ENCODE peak calls at places on chromosomes 2 and 18, in seven cellular contexts. S, N, C, R, D, O and L are unnamed samples. For H3K36me3, the result is how much of the 10 kb centered on the place peaks cover.

GRCh38 chr2:33023732-33024301 is 77.1 kb downstream of the LTBP1 start:
- DNase-seq in S (no peak), N (peak), C (no peak), R (no peak), D (no peak), O (no peak), L (no peak)

GRCh38 chr2:45643543-45644542 is 7.6 kb upstream of the PRKCE start:
- DNase-seq in S (no peak), N (no peak), C (peak), R (peak), D (peak), O (peak), L (no peak)

GRCh38 chr2:146481629-146482028 is 1363.2 kb upstream of the ACVR2A start:
- DNase-seq in S (no peak), N (peak), C (peak), R (peak), D (no peak), O (no peak), L (peak)

GRCh38 chr18:23133860-23134779 is 1.2 kb upstream of the CABLES1 start:
- DNase-seq in S (no peak), N (no peak), C (peak), R (no peak), D (no peak), O (peak), L (no peak)

GRCh38 chr2:201558232-201558631 is 85.1 kb downstream of the TMEM237 start:
- DNase-seq in S (no peak), N (no peak), C (no peak), R (no peak), D (no peak), O (peak), L (no peak)

GRCh38 chr2:30362468-30363081 is 84.5 kb upstream of the LCLAT1 start:
- DNase-seq in S (no peak), N (peak), C (peak), R (peak), D (no peak), O (peak), L (peak)

GRCh38 chr2:174026122-174026845 is 61.1 kb upstream of the SP3 start:
- DNase-seq in S (no peak), N (peak), C (no peak), R (peak), D (no peak), O (no peak), L (no peak)

GRCh38 chr2:239939736-239940483 is 85.2 kb downstream of the NDUFA10 start:
- DNase-seq in S (no peak), N (no peak), C (no peak), R (no peak), D (no peak), O (no peak), L (no peak)

GRCh38 chr2:196372276-196372809 is 201.0 kb upstream of the STK17B start:
- DNase-seq in S (no peak), N (no peak), C (no peak), R (no peak), D (no peak), O (no peak), L (no peak)

GRCh38 chr18:35049111-35050003 is 8.1 kb downstream of the MAPRE2 start:
- DNase-seq in S (no peak), N (no peak), C (no peak), R (no peak), D (no peak), O (no peak), L (no peak)

GRCh38 chr18:5237083-5237722 is 40.1 kb upstream of the AKAIN1 start:
- DNase-seq in S (no peak), N (peak), C (no peak), R (peak), D (peak), O (no peak), L (no peak)

GRCh38 chr2:148023861-148024260 is 3.0 kb downstream of the MBD5 start:
- DNase-seq in S (no peak), N (no peak), C (no peak), R (no peak), D (no peak), O (no peak), L (no peak)

GRCh38 chr2:176129013-176129796 is at the start of gene HOXD8:
- DNase-seq in S (no peak), N (peak), C (no peak), R (peak), D (no peak), O (peak), L (no peak)

GRCh38 chr18:77100751-77101355 is 31.7 kb downstream of the MBP start:
- DNase-seq in S (no peak), N (no peak), C (peak), R (no peak), D (no peak), O (no peak), L (no peak)

GRCh38 chr2:168456526-168457176 is 579 bp downstream of the CERS6 start:
- DNase-seq in S (no peak), N (peak), C (peak), R (no peak), D (peak), O (peak), L (no peak)

GRCh38 chr2:7044253-7045250 is 127.3 kb downstream of the RNF144A start:
- DNase-seq in S (no peak), N (peak), C (peak), R (peak), D (peak), O (peak), L (no peak)

GRCh38 chr2:240627736-240628506 is 2.6 kb downstream of the GPR35 start:
- DNase-seq in S (no peak), N (no peak), C (no peak), R (no peak), D (no peak), O (no peak), L (no peak)

GRCh38 chr2:225091336-225091735 is 49.1 kb upstream of the DOCK10 start:
- DNase-seq in S (peak), N (peak), C (peak), R (peak), D (no peak), O (no peak), L (peak)

GRCh38 chr2:108553181-108553919 is 19.1 kb downstream of the LIMS1 start:
- DNase-seq in S (no peak), N (no peak), C (no peak), R (peak), D (no peak), O (no peak), L (no peak)

GRCh38 chr18:44682181-44682870 is 1.6 kb downstream of the SETBP1 start:
- DNase-seq in S (no peak), N (no peak), C (peak), R (no peak), D (no peak), O (peak), L (no peak)

GRCh38 chr2:130332271-130333073 is 10.2 kb upstream of the IMP4 start:
- DNase-seq in S (no peak), N (peak), C (peak), R (peak), D (peak), O (peak), L (peak)

GRCh38 chr2:64581777-64582539 is 57.8 kb downstream of the AFTPH start:
- DNase-seq in S (no peak), N (no peak), C (no peak), R (no peak), D (no peak), O (no peak), L (no peak)

GRCh38 chr2:234681206-234681605 is 184.3 kb upstream of the ARL4C start:
- DNase-seq in S (no peak), N (peak), C (no peak), R (no peak), D (no peak), O (no peak), L (peak)

GRCh38 chr18:56748698-56749268 is 97.6 kb downstream of the WDR7 start:
- DNase-seq in S (peak), N (peak), C (peak), R (peak), D (no peak), O (peak), L (no peak)

GRCh38 chr2:86078801-86079545 is 26.7 kb downstream of the POLR1A start:
- DNase-seq in S (no peak), N (peak), C (peak), R (peak), D (peak), O (peak), L (no peak)

GRCh38 chr2:217166241-217166640 is 306.4 kb upstream of the TNP1 start:
- DNase-seq in S (no peak), N (peak), C (peak), R (peak), D (no peak), O (peak), L (peak)

GRCh38 chr2:41791523-41791922 is 256.3 kb upstream of the PKDCC start:
- DNase-seq in S (no peak), N (peak), C (peak), R (peak), D (no peak), O (peak), L (no peak)

GRCh38 chr2:106801256-106801655 is 84.7 kb downstream of the ST6GAL2 start:
- DNase-seq in S (no peak), N (no peak), C (no peak), R (no peak), D (no peak), O (no peak), L (no peak)

GRCh38 chr2:226098861-226099466 is 699.5 kb downstream of the NYAP2 start:
- DNase-seq in S (no peak), N (no peak), C (no peak), R (no peak), D (no peak), O (no peak), L (no peak)

GRCh38 chr2:63408530-63408929 is 179.7 kb downstream of the WDPCP start:
- DNase-seq in S (no peak), N (no peak), C (peak), R (no peak), D (no peak), O (no peak), L (no peak)

GRCh38 chr2:9027884-9028283 is 24.4 kb upstream of the MBOAT2 start:
- DNase-seq in S (no peak), N (no peak), C (no peak), R (no peak), D (no peak), O (no peak), L (no peak)

GRCh38 chr2:237234268-237234667 is 148.6 kb downstream of the COPS8 start:
- DNase-seq in S (no peak), N (no peak), C (no peak), R (no peak), D (no peak), O (no peak), L (no peak)

GRCh38 chr2:138622606-138623005 is 121.0 kb downstream of the SPOPL start:
- DNase-seq in S (no peak), N (no peak), C (no peak), R (no peak), D (no peak), O (no peak), L (no peak)

GRCh38 chr2:16221461-16222010 is 281.2 kb downstream of the MYCN start:
- DNase-seq in S (no peak), N (no peak), C (no peak), R (no peak), D (no peak), O (no peak), L (no peak)

GRCh38 chr2:17672583-17673317 is 80.9 kb downstream of the SMC6 start:
- DNase-seq in S (peak), N (peak), C (peak), R (peak), D (no peak), O (no peak), L (no peak)

DNA sequence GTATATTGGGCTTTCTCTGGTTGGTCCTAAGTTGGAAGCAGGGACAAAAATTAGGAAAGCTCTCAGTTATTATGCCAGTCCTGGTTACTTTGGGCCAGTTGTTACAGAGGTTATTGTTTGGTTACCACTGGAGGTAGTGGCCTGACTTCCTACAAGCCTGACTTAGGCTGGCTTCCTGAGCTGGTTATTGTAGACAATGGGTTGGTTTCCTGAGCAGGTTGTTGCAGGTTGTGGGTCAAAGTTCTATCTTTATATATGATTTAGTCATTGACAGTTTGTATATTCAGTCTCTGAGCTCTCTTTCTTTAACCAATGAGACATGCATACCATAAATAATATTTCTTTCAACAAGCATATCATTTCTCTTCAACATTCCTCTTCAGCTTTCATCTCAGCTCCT is 58.7 kb upstream of the RPE start:
- DNase-seq in S (no peak), N (no peak), C (no peak), R (no peak), D (no peak), O (no peak), L (no peak)
- H3K36me3 ChIP-seq in S (under half), N (under half), C (under half), R (under half), D (under half), O (under half), L (under half)

GRCh38 chr2:204268971-204269370 is 276.3 kb upstream of the PARD3B start:
- DNase-seq in S (no peak), N (no peak), C (no peak), R (no peak), D (no peak), O (no peak), L (no peak)

GRCh38 chr2:204265701-204266310 is 279.5 kb upstream of the PARD3B start:
- DNase-seq in S (no peak), N (no peak), C (no peak), R (no peak), D (no peak), O (no peak), L (no peak)

GRCh38 chr2:204272089-204272488 is 273.2 kb upstream of the PARD3B start:
- DNase-seq in S (no peak), N (no peak), C (no peak), R (no peak), D (no peak), O (no peak), L (no peak)

GRCh38 chr2:204264746-204265145 is 280.5 kb upstream of the PARD3B start:
- DNase-seq in S (no peak), N (no peak), C (no peak), R (no peak), D (no peak), O (no peak), L (no peak)

GRCh38 chr2:204268458-204268857 is 276.8 kb upstream of the PARD3B start:
- DNase-seq in S (no peak), N (no peak), C (no peak), R (no peak), D (no peak), O (no peak), L (no peak)
- TF ChIP-seq CTCF in S (no peak), N (no peak), C (no peak), R (no peak), D (no peak), O (no peak), L (no peak)

GRCh38 chr2:165933211-165933610 is 20.4 kb downstream of the TTC21B start:
- DNase-seq in S (no peak), N (no peak), C (no peak), R (no peak), D (no peak), O (no peak), L (no peak)

GRCh38 chr2:165924950-165925349 is 28.6 kb downstream of the TTC21B start:
- DNase-seq in S (no peak), N (no peak), C (no peak), R (no peak), D (no peak), O (no peak), L (no peak)

GRCh38 chr2:165927774-165928173 is 25.8 kb downstream of the TTC21B start:
- DNase-seq in S (no peak), N (no peak), C (no peak), R (no peak), D (no peak), O (no peak), L (no peak)

DNA sequence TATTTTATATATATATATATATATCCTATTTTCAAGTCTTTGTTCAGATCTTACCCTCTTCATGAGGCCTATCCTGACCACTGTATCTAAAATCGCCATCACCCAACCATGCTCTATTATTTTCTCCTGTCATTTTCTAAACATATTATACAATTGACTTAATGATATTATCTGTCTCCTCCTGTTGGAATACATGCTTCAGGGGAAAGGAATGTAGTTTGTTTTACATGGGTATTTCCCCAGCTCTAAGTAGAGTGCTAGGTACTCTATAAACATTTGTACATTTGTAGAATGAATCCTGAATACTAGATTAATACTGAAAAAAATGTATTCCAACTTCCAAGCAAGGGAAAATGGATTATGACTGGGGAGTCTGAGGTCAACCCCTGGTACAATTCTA is 26.2 kb downstream of the TTC21B start:
- DNase-seq in S (no peak), N (peak), C (no peak), R (no peak), D (no peak), O (no peak), L (no peak)
- H3K36me3 ChIP-seq in S (under half), N (under half), C (under half), R (under half), D (under half), O (half or more), L (under half)

DNA sequence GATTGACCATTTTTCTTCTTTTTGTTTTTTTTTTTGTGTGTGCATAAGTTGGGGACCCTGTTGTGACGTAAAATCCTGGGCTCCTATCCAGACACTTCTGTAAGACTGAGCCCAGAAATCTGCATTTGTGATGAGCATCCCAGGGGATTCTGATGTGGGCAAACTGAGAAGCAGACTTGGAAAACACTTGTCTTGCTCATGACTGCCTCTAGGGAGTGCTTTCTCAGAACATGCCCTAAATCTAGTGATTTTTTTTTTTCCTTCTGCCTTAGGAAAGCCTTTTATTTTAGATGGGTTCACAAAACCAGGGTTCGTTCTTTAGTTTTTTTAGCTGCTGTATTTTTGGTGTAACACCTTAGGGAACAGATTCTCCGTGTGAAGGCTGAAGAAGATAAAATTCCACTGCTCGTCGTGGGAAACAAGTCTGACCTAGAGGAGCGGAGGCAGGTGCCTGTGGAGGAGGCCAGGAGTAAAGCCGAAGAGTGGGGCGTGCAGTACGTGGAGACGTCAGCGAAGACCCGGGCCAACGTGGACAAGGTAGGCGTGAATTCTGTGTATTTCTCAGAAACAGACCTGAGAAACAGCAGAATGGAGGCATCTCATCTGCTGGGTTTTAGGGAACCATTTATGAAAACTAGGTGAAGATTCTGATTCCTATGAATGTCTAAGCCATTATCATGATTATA is 36.7 kb downstream of the RALB start:
- DNase-seq in S (no peak), N (no peak), C (no peak), R (no peak), D (no peak), O (no peak), L (no peak)
- TF ChIP-seq CTCF in S (peak), N (peak), C (peak), R (peak), D (no peak), O (peak), L (peak)

GRCh38 chr2:215313219-215313656 is 1.4 kb downstream of the ATIC start:
- DNase-seq in S (no peak), N (no peak), C (no peak), R (no peak), D (no peak), O (no peak), L (no peak)

GRCh38 chr2:215311625-215312394 is at the start of gene ATIC:
- DNase-seq in S (peak), N (peak), C (peak), R (peak), D (peak), O (peak), L (peak)

GRCh38 chr2:215316336-215316735 is 4.5 kb downstream of the ATIC start:
- DNase-seq in S (no peak), N (no peak), C (no peak), R (no peak), D (no peak), O (no peak), L (no peak)

GRCh38 chr2:215315301-215315700 is 3.4 kb downstream of the ATIC start:
- DNase-seq in S (no peak), N (no peak), C (no peak), R (no peak), D (no peak), O (no peak), L (no peak)

DNA sequence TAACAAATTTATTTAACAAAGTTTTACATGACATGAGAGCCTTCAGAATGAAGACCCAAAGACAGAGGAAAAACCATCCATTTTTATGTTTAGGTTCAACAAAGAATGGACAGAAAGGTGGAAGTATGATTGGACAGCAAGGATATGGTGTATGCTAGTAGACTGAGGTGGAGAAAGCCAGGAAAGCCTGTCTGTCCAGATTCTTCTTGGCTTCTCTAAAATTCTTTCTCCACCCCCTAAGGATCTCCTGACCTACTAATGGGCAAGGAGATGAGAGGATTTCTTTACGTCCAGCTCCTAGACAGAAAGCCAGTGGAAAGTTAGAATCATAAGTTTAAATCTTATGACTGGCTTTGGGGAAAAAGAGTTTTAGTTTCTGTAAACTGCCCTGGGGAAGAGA is 3.0 kb downstream of the ATIC start:
- DNase-seq in S (no peak), N (no peak), C (no peak), R (no peak), D (no peak), O (no peak), L (no peak)
- H3K36me3 ChIP-seq in S (under half), N (under half), C (under half), R (under half), D (under half), O (under half), L (under half)

GRCh38 chr2:172467382-172467781 is 40.0 kb downstream of the ITGA6 start:
- DNase-seq in S (no peak), N (no peak), C (no peak), R (no peak), D (no peak), O (peak), L (no peak)
- TF ChIP-seq CTCF in S (peak), N (no peak), C (no peak), R (no peak), D (no peak), O (peak), L (no peak)

DNA sequence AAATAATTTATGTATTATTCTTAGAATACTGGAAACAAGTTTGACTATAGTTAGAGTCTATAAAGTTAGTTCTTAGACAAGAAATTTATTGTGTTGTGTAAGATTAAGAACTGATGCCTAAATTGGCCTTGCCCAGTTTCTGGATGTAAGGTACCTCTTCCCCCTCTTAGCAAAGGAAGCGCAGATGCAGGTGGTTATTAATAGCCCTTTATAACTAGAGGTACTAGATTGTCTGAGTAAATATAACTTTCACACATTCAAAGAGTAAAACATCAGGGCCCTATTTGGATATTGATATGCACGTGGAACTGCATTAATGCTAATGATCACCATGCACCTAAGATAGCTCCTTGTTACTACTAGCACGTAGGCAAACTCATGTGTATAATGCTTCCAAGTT is 100.7 kb downstream of the ZEB2 start:
- DNase-seq in S (no peak), N (no peak), C (no peak), R (no peak), D (no peak), O (no peak), L (no peak)
- H3K36me3 ChIP-seq in S (under half), N (under half), C (under half), R (under half), D (under half), O (under half), L (under half)